ENCODE peak calls at places on chromosome 22, in five cellular contexts. One of them, this sample, is unnamed.

GRCh38 chr22:37559901-37560681 is at the start of gene CDC42EP1:
- DNase-seq in lower lobe of right lung: peak
- DNase-seq in stimulated activated CD8-positive, alpha-beta memory T cell treated with anti-CD3 and anti-CD28 coated beads, Interleukin-15, amount 100 ng/mL, for 24 hours: no peak
- DNase-seq in activated T-cell treated with anti-CD3 and anti-CD28 coated beads for 1 hour: no peak
- DNase-seq in BJ: no peak
- DNase-seq in this sample: peak

GRCh38 chr22:49334589-49334873 is 493.1 kb downstream of the BRD1 start:
- DNase-seq in lower lobe of right lung: no peak
- DNase-seq in stimulated activated CD8-positive, alpha-beta memory T cell treated with anti-CD3 and anti-CD28 coated beads, Interleukin-15, amount 100 ng/mL, for 24 hours: no peak
- DNase-seq in activated T-cell treated with anti-CD3 and anti-CD28 coated beads for 1 hour: no peak
- DNase-seq in BJ: no peak
- DNase-seq in this sample: no peak

GRCh38 chr22:19292262-19293230 is 1.0 kb upstream of the CLTCL1 start:
- DNase-seq in lower lobe of right lung: peak
- DNase-seq in stimulated activated CD8-positive, alpha-beta memory T cell treated with anti-CD3 and anti-CD28 coated beads, Interleukin-15, amount 100 ng/mL, for 24 hours: no peak
- DNase-seq in activated T-cell treated with anti-CD3 and anti-CD28 coated beads for 1 hour: no peak
- DNase-seq in BJ: no peak
- DNase-seq in this sample: no peak

GRCh38 chr22:45227645-45228400 is 12.9 kb downstream of the KIAA0930 start:
- DNase-seq in lower lobe of right lung: peak
- DNase-seq in stimulated activated CD8-positive, alpha-beta memory T cell treated with anti-CD3 and anti-CD28 coated beads, Interleukin-15, amount 100 ng/mL, for 24 hours: no peak
- DNase-seq in activated T-cell treated with anti-CD3 and anti-CD28 coated beads for 1 hour: no peak
- DNase-seq in BJ: no peak
- DNase-seq in this sample: no peak

GRCh38 chr22:33073989-33074391 is 15.8 kb upstream of the SYN3 start:
- DNase-seq in lower lobe of right lung: no peak
- DNase-seq in stimulated activated CD8-positive, alpha-beta memory T cell treated with anti-CD3 and anti-CD28 coated beads, Interleukin-15, amount 100 ng/mL, for 24 hours: no peak
- DNase-seq in activated T-cell treated with anti-CD3 and anti-CD28 coated beads for 1 hour: no peak
- DNase-seq in BJ: no peak
- DNase-seq in this sample: no peak

GRCh38 chr22:31241936-31242335 is 29.8 kb downstream of the LIMK2 start:
- DNase-seq in lower lobe of right lung: no peak
- DNase-seq in stimulated activated CD8-positive, alpha-beta memory T cell treated with anti-CD3 and anti-CD28 coated beads, Interleukin-15, amount 100 ng/mL, for 24 hours: no peak
- DNase-seq in activated T-cell treated with anti-CD3 and anti-CD28 coated beads for 1 hour: no peak
- DNase-seq in BJ: no peak
- DNase-seq in this sample: no peak

GRCh38 chr22:40533712-40534378 is 102.7 kb downstream of the MRTFA start:
- DNase-seq in lower lobe of right lung: no peak
- DNase-seq in stimulated activated CD8-positive, alpha-beta memory T cell treated with anti-CD3 and anti-CD28 coated beads, Interleukin-15, amount 100 ng/mL, for 24 hours: no peak
- DNase-seq in activated T-cell treated with anti-CD3 and anti-CD28 coated beads for 1 hour: peak
- DNase-seq in BJ: no peak
- DNase-seq in this sample: no peak

GRCh38 chr22:22702159-22702873 is 57.9 kb downstream of the GGTLC2 start:
- DNase-seq in lower lobe of right lung: no peak
- DNase-seq in stimulated activated CD8-positive, alpha-beta memory T cell treated with anti-CD3 and anti-CD28 coated beads, Interleukin-15, amount 100 ng/mL, for 24 hours: no peak
- DNase-seq in activated T-cell treated with anti-CD3 and anti-CD28 coated beads for 1 hour: no peak
- DNase-seq in BJ: no peak
- DNase-seq in this sample: no peak

GRCh38 chr22:45783690-45784089 is 112.1 kb downstream of the ATXN10 start:
- DNase-seq in lower lobe of right lung: no peak
- DNase-seq in stimulated activated CD8-positive, alpha-beta memory T cell treated with anti-CD3 and anti-CD28 coated beads, Interleukin-15, amount 100 ng/mL, for 24 hours: no peak
- DNase-seq in activated T-cell treated with anti-CD3 and anti-CD28 coated beads for 1 hour: no peak
- DNase-seq in BJ: no peak
- DNase-seq in this sample: no peak

GRCh38 chr22:47030143-47030641 is 267.7 kb downstream of the TBC1D22A start:
- DNase-seq in lower lobe of right lung: no peak
- DNase-seq in stimulated activated CD8-positive, alpha-beta memory T cell treated with anti-CD3 and anti-CD28 coated beads, Interleukin-15, amount 100 ng/mL, for 24 hours: no peak
- DNase-seq in activated T-cell treated with anti-CD3 and anti-CD28 coated beads for 1 hour: no peak
- DNase-seq in BJ: no peak
- DNase-seq in this sample: no peak

GRCh38 chr22:19816372-19817119 is 38.1 kb downstream of the GNB1L start:
- DNase-seq in lower lobe of right lung: no peak
- DNase-seq in stimulated activated CD8-positive, alpha-beta memory T cell treated with anti-CD3 and anti-CD28 coated beads, Interleukin-15, amount 100 ng/mL, for 24 hours: no peak
- DNase-seq in activated T-cell treated with anti-CD3 and anti-CD28 coated beads for 1 hour: no peak
- DNase-seq in BJ: no peak
- DNase-seq in this sample: no peak

GRCh38 chr22:46937185-46937584 is 174.7 kb downstream of the TBC1D22A start:
- DNase-seq in lower lobe of right lung: no peak
- DNase-seq in stimulated activated CD8-positive, alpha-beta memory T cell treated with anti-CD3 and anti-CD28 coated beads, Interleukin-15, amount 100 ng/mL, for 24 hours: no peak
- DNase-seq in activated T-cell treated with anti-CD3 and anti-CD28 coated beads for 1 hour: no peak
- DNase-seq in BJ: no peak
- DNase-seq in this sample: no peak

GRCh38 chr22:19666663-19667593 is 47.4 kb upstream of the SEPTIN5 start:
- DNase-seq in lower lobe of right lung: no peak
- DNase-seq in stimulated activated CD8-positive, alpha-beta memory T cell treated with anti-CD3 and anti-CD28 coated beads, Interleukin-15, amount 100 ng/mL, for 24 hours: no peak
- DNase-seq in activated T-cell treated with anti-CD3 and anti-CD28 coated beads for 1 hour: no peak
- DNase-seq in BJ: peak
- DNase-seq in this sample: no peak

GRCh38 chr22:20793386-20794131 is 19.6 kb downstream of the SERPIND1 start:
- DNase-seq in lower lobe of right lung: no peak
- DNase-seq in stimulated activated CD8-positive, alpha-beta memory T cell treated with anti-CD3 and anti-CD28 coated beads, Interleukin-15, amount 100 ng/mL, for 24 hours: no peak
- DNase-seq in activated T-cell treated with anti-CD3 and anti-CD28 coated beads for 1 hour: no peak
- DNase-seq in BJ: no peak
- DNase-seq in this sample: no peak

GRCh38 chr22:38080847-38081635 is 2.9 kb downstream of the SLC16A8 start:
- DNase-seq in lower lobe of right lung: peak
- DNase-seq in stimulated activated CD8-positive, alpha-beta memory T cell treated with anti-CD3 and anti-CD28 coated beads, Interleukin-15, amount 100 ng/mL, for 24 hours: no peak
- DNase-seq in activated T-cell treated with anti-CD3 and anti-CD28 coated beads for 1 hour: no peak
- DNase-seq in BJ: no peak
- DNase-seq in this sample: no peak

This sample was measured in mesothelial cell of epicardium.